ENCODE peak calls at places on chromosomes 5 and 9, in seven cellular contexts. One of them, this sample, is unnamed.

GRCh38 chr5:32130865-32131264 is 43.3 kb downstream of the GOLPH3 start:
- DNase-seq in body of pancreas: no peak
- DNase-seq in fibroblast of the aortic adventitia: no peak
- DNase-seq in Peyer's patch: no peak
- DNase-seq in cardiac fibroblast: no peak
- DNase-seq in upper lobe of right lung: no peak
- DNase-seq in HepG2: no peak
- DNase-seq in this sample: no peak

GRCh38 chr5:167899490-167899889 is 392.0 kb upstream of the WWC1 start:
- DNase-seq in upper lobe of right lung: no peak
- DNase-seq in fibroblast of the aortic adventitia: no peak
- DNase-seq in HepG2: no peak
- DNase-seq in cardiac fibroblast: peak; percentile 50
- DNase-seq in body of pancreas: no peak
- DNase-seq in Peyer's patch: no peak
- DNase-seq in this sample: peak; percentile 73

GRCh38 chr5:25568294-25568693 is 923.5 kb upstream of the CDH10 start:
- DNase-seq in Peyer's patch: no peak
- DNase-seq in cardiac fibroblast: no peak
- DNase-seq in upper lobe of right lung: no peak
- DNase-seq in fibroblast of the aortic adventitia: no peak
- DNase-seq in body of pancreas: no peak
- DNase-seq in HepG2: no peak
- DNase-seq in this sample: no peak

GRCh38 chr5:82156876-82157275 is 121.3 kb downstream of the RPS23 start:
- DNase-seq in fibroblast of the aortic adventitia: no peak
- DNase-seq in body of pancreas: no peak
- DNase-seq in cardiac fibroblast: no peak
- DNase-seq in upper lobe of right lung: no peak
- DNase-seq in Peyer's patch: no peak
- DNase-seq in HepG2: no peak
- DNase-seq in this sample: no peak

GRCh38 chr9:16712800-16713199 is 157.7 kb downstream of the BNC2 start:
- DNase-seq in Peyer's patch: no peak
- DNase-seq in cardiac fibroblast: no peak
- DNase-seq in body of pancreas: no peak
- DNase-seq in upper lobe of right lung: no peak
- DNase-seq in HepG2: no peak
- DNase-seq in fibroblast of the aortic adventitia: no peak
- DNase-seq in this sample: no peak

GRCh38 chr5:58261605-58262004 is 198.3 kb downstream of the PLK2 start:
- DNase-seq in Peyer's patch: no peak
- DNase-seq in fibroblast of the aortic adventitia: peak; percentile 94
- DNase-seq in HepG2: no peak
- DNase-seq in cardiac fibroblast: peak; percentile 86
- DNase-seq in upper lobe of right lung: no peak
- DNase-seq in body of pancreas: no peak
- DNase-seq in this sample: no peak

GRCh38 chr9:37582548-37583157 is 6.5 kb upstream of the FBXO10 start:
- DNase-seq in body of pancreas: no peak
- DNase-seq in cardiac fibroblast: peak; percentile 85
- DNase-seq in fibroblast of the aortic adventitia: peak; percentile 85
- DNase-seq in Peyer's patch: no peak
- DNase-seq in HepG2: peak; percentile 40
- DNase-seq in upper lobe of right lung: no peak
- DNase-seq in this sample: peak; percentile 78

GRCh38 chr5:154654484-154655375 is 100.4 kb upstream of the LARP1 start:
- DNase-seq in Peyer's patch: no peak
- DNase-seq in fibroblast of the aortic adventitia: peak; percentile 43
- DNase-seq in upper lobe of right lung: peak; percentile 13
- DNase-seq in HepG2: no peak
- DNase-seq in body of pancreas: no peak
- DNase-seq in cardiac fibroblast: peak; percentile 49
- DNase-seq in this sample: no peak

GRCh38 chr5:158485604-158486081 is 614.1 kb downstream of the EBF1 start:
- DNase-seq in cardiac fibroblast: no peak
- DNase-seq in Peyer's patch: no peak
- DNase-seq in fibroblast of the aortic adventitia: peak; percentile 60
- DNase-seq in HepG2: no peak
- DNase-seq in body of pancreas: no peak
- DNase-seq in upper lobe of right lung: no peak
- DNase-seq in this sample: no peak

GRCh38 chr9:89366711-89367110 is 48.4 kb downstream of the SECISBP2 start:
- DNase-seq in Peyer's patch: peak; percentile 14
- DNase-seq in upper lobe of right lung: no peak
- DNase-seq in cardiac fibroblast: no peak
- DNase-seq in HepG2: no peak
- DNase-seq in body of pancreas: no peak
- DNase-seq in fibroblast of the aortic adventitia: no peak
- DNase-seq in this sample: no peak

GRCh38 chr5:62343428-62343827 is 37.4 kb downstream of the KIF2A start:
- DNase-seq in HepG2: no peak
- DNase-seq in Peyer's patch: no peak
- DNase-seq in body of pancreas: no peak
- DNase-seq in fibroblast of the aortic adventitia: peak; percentile 32
- DNase-seq in upper lobe of right lung: no peak
- DNase-seq in cardiac fibroblast: peak; percentile 14
- DNase-seq in this sample: no peak

GRCh38 chr9:108477538-108478006 is 378.2 kb downstream of the ACTL7B start:
- DNase-seq in fibroblast of the aortic adventitia: peak; percentile 88
- DNase-seq in cardiac fibroblast: peak; percentile 79
- DNase-seq in HepG2: peak; percentile 32
- DNase-seq in upper lobe of right lung: no peak
- DNase-seq in body of pancreas: no peak
- DNase-seq in Peyer's patch: peak; percentile 61
- DNase-seq in this sample: peak; percentile 79

GRCh38 chr5:103541114-103541513 is 21.5 kb downstream of the NUDT12 start:
- DNase-seq in body of pancreas: no peak
- DNase-seq in upper lobe of right lung: no peak
- DNase-seq in fibroblast of the aortic adventitia: no peak
- DNase-seq in cardiac fibroblast: no peak
- DNase-seq in Peyer's patch: no peak
- DNase-seq in HepG2: no peak
- DNase-seq in this sample: no peak

GRCh38 chr5:121503111-121503840 is 348.4 kb upstream of the FTMT start:
- DNase-seq in fibroblast of the aortic adventitia: no peak
- DNase-seq in upper lobe of right lung: no peak
- DNase-seq in body of pancreas: peak; percentile 59
- DNase-seq in HepG2: peak; percentile 13
- DNase-seq in cardiac fibroblast: peak; percentile 2
- DNase-seq in Peyer's patch: peak; percentile 45
- DNase-seq in this sample: peak; percentile 4

GRCh38 chr9:72205513-72205912 is 56.3 kb downstream of the GDA start:
- DNase-seq in cardiac fibroblast: no peak
- DNase-seq in Peyer's patch: no peak
- DNase-seq in fibroblast of the aortic adventitia: peak; percentile 0
- DNase-seq in upper lobe of right lung: no peak
- DNase-seq in HepG2: no peak
- DNase-seq in body of pancreas: peak; percentile 55
- DNase-seq in this sample: no peak

GRCh38 chr5:31047621-31048020 is 145.9 kb upstream of the CDH6 start:
- DNase-seq in fibroblast of the aortic adventitia: peak; percentile 49
- DNase-seq in cardiac fibroblast: peak; percentile 59
- DNase-seq in upper lobe of right lung: no peak
- DNase-seq in Peyer's patch: no peak
- DNase-seq in HepG2: no peak
- DNase-seq in body of pancreas: no peak
- DNase-seq in this sample: no peak

GRCh38 chr9:77291714-77292113 is 114.4 kb downstream of the VPS13A start:
- DNase-seq in body of pancreas: no peak
- DNase-seq in upper lobe of right lung: no peak
- DNase-seq in fibroblast of the aortic adventitia: no peak
- DNase-seq in cardiac fibroblast: peak; percentile 31
- DNase-seq in Peyer's patch: no peak
- DNase-seq in HepG2: peak; percentile 9
- DNase-seq in this sample: no peak
- TF ChIP-seq CTCF in body of pancreas: no peak
- TF ChIP-seq CTCF in upper lobe of right lung: peak; percentile 32
- TF ChIP-seq CTCF in fibroblast of the aortic adventitia: peak; percentile 48
- TF ChIP-seq CTCF in cardiac fibroblast: peak; percentile 56
- TF ChIP-seq CTCF in Peyer's patch: no peak
- TF ChIP-seq CTCF in HepG2: peak; percentile 19
- TF ChIP-seq CTCF in this sample: peak; percentile 52

GRCh38 chr5:169416583-169417196 is 115.8 kb upstream of the SLIT3 start:
- DNase-seq in cardiac fibroblast: peak; percentile 90
- DNase-seq in fibroblast of the aortic adventitia: peak; percentile 95
- DNase-seq in body of pancreas: peak; percentile 41
- DNase-seq in Peyer's patch: peak; percentile 51
- DNase-seq in HepG2: no peak
- DNase-seq in upper lobe of right lung: no peak
- DNase-seq in this sample: peak; percentile 66
- H3K4me3 ChIP-seq in cardiac fibroblast: no peak overlapping the region
- H3K4me3 ChIP-seq in fibroblast of the aortic adventitia: no peak overlapping the region
- H3K4me3 ChIP-seq in body of pancreas: no peak overlapping the region
- H3K4me3 ChIP-seq in Peyer's patch: no peak overlapping the region
- H3K4me3 ChIP-seq in HepG2: no peak overlapping the region
- H3K4me3 ChIP-seq in upper lobe of right lung: no peak overlapping the region
- H3K4me3 ChIP-seq in this sample: no peak overlapping the region

DNA sequence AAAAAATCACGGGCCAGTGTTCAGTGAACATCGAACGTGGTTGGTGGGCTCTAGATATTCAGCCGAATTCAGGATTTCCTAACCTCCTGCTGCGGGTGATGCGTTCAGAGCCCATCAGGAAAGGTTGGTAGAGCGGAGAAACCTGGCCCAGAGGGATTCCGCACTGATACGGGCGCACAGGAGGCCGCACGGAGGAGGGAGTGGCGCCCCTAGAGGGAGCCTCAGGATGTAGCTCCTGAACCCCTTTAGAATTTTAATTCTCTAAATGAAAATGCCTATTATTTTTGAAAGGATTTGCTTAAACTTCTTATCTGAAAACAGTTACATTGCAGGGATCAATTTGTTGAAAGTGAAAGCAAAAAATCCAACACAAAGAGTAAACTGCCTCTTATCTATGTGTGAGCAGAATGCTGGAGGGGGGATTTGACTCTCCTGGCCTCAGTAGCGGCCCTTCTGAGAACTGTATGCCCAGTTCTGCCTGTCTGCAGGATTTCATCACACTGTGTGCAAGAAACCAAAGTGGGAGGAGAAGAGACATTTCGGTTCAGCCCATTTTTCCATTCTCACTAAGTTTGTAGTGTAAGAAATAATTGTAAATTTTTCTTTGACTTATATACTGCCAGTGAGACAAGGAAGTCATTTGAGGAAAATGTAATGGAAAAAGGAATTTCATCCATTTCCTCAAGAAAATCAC is 75.9 kb downstream of the TENT4A start:
- DNase-seq in body of pancreas: no peak
- DNase-seq in fibroblast of the aortic adventitia: peak; percentile 36
- DNase-seq in Peyer's patch: no peak
- DNase-seq in HepG2: no peak
- DNase-seq in cardiac fibroblast: peak; percentile 54
- DNase-seq in upper lobe of right lung: no peak
- DNase-seq in this sample: no peak
- TF ChIP-seq CTCF in body of pancreas: no peak
- TF ChIP-seq CTCF in fibroblast of the aortic adventitia: peak; percentile 32
- TF ChIP-seq CTCF in Peyer's patch: no peak
- TF ChIP-seq CTCF in HepG2: no peak
- TF ChIP-seq CTCF in cardiac fibroblast: no peak
- TF ChIP-seq CTCF in upper lobe of right lung: no peak
- TF ChIP-seq CTCF in this sample: no peak

GRCh38 chr5:60710362-60710761 is 10.4 kb upstream of the DEPDC1B start:
- DNase-seq in body of pancreas: no peak
- DNase-seq in fibroblast of the aortic adventitia: no peak
- DNase-seq in Peyer's patch: no peak
- DNase-seq in HepG2: peak; percentile 30
- DNase-seq in cardiac fibroblast: no peak
- DNase-seq in upper lobe of right lung: no peak
- DNase-seq in this sample: no peak

GRCh38 chr5:60718186-60718892 is 18.4 kb upstream of the DEPDC1B start:
- DNase-seq in fibroblast of the aortic adventitia: no peak
- DNase-seq in cardiac fibroblast: no peak
- DNase-seq in body of pancreas: no peak
- DNase-seq in upper lobe of right lung: no peak
- DNase-seq in HepG2: no peak
- DNase-seq in Peyer's patch: no peak
- DNase-seq in this sample: no peak

GRCh38 chr5:60712950-60713349 is 13.0 kb upstream of the DEPDC1B start:
- DNase-seq in cardiac fibroblast: no peak
- DNase-seq in HepG2: no peak
- DNase-seq in body of pancreas: no peak
- DNase-seq in Peyer's patch: no peak
- DNase-seq in fibroblast of the aortic adventitia: no peak
- DNase-seq in upper lobe of right lung: no peak
- DNase-seq in this sample: no peak
- H3K4me3 ChIP-seq in cardiac fibroblast: no peak overlapping the region
- H3K4me3 ChIP-seq in HepG2: no peak overlapping the region
- H3K4me3 ChIP-seq in body of pancreas: no peak overlapping the region
- H3K4me3 ChIP-seq in Peyer's patch: no peak overlapping the region
- H3K4me3 ChIP-seq in fibroblast of the aortic adventitia: no peak overlapping the region
- H3K4me3 ChIP-seq in upper lobe of right lung: no peak overlapping the region
- H3K4me3 ChIP-seq in this sample: no peak overlapping the region

GRCh38 chr5:159522841-159523240 is 192.6 kb upstream of the IL12B start:
- DNase-seq in fibroblast of the aortic adventitia: no peak
- DNase-seq in Peyer's patch: no peak
- DNase-seq in HepG2: no peak
- DNase-seq in body of pancreas: no peak
- DNase-seq in cardiac fibroblast: no peak
- DNase-seq in upper lobe of right lung: no peak
- DNase-seq in this sample: no peak

GRCh38 chr5:159527546-159527945 is 197.3 kb upstream of the IL12B start:
- DNase-seq in fibroblast of the aortic adventitia: no peak
- DNase-seq in HepG2: no peak
- DNase-seq in cardiac fibroblast: no peak
- DNase-seq in Peyer's patch: no peak
- DNase-seq in upper lobe of right lung: no peak
- DNase-seq in body of pancreas: no peak
- DNase-seq in this sample: no peak

GRCh38 chr5:159519365-159519764 is 189.1 kb upstream of the IL12B start:
- DNase-seq in upper lobe of right lung: no peak
- DNase-seq in HepG2: no peak
- DNase-seq in fibroblast of the aortic adventitia: peak; percentile 21
- DNase-seq in cardiac fibroblast: no peak
- DNase-seq in Peyer's patch: no peak
- DNase-seq in body of pancreas: no peak
- DNase-seq in this sample: no peak

DNA sequence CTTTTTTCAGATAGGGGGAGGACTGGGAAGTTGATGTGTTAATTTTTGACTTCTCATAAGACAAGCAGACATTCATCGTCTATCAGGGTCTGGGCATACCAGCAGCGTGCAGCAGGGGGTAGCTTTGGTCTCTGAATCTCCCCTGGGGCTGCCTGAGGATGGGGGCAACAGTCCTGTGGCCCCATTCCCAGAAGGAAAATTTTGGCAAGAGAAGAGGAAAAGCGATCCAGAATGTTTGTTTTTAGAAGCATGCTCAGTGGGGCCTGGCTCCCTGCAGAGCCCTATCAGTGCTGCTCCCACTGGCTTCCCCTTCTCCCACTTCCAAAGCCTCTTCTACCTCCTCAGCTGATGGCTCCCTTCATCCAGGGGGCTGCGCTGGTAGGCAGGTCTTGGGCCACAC is 194.8 kb upstream of the IL12B start:
- DNase-seq in body of pancreas: no peak
- DNase-seq in cardiac fibroblast: peak; percentile 68
- DNase-seq in HepG2: no peak
- DNase-seq in upper lobe of right lung: no peak
- DNase-seq in Peyer's patch: no peak
- DNase-seq in fibroblast of the aortic adventitia: peak; percentile 59
- DNase-seq in this sample: peak; percentile 42
- TF ChIP-seq CTCF in body of pancreas: no peak
- TF ChIP-seq CTCF in cardiac fibroblast: no peak
- TF ChIP-seq CTCF in HepG2: no peak
- TF ChIP-seq CTCF in upper lobe of right lung: peak; percentile 6
- TF ChIP-seq CTCF in Peyer's patch: no peak
- TF ChIP-seq CTCF in fibroblast of the aortic adventitia: no peak
- TF ChIP-seq CTCF in this sample: peak; percentile 24

GRCh38 chr5:126000533-126000932 is 422.7 kb upstream of the GRAMD2B start:
- DNase-seq in upper lobe of right lung: no peak
- DNase-seq in body of pancreas: no peak
- DNase-seq in fibroblast of the aortic adventitia: no peak
- DNase-seq in cardiac fibroblast: no peak
- DNase-seq in HepG2: no peak
- DNase-seq in Peyer's patch: no peak
- DNase-seq in this sample: peak; percentile 27
- H3K4me3 ChIP-seq in upper lobe of right lung: no peak overlapping the region
- H3K4me3 ChIP-seq in body of pancreas: no peak overlapping the region
- H3K4me3 ChIP-seq in fibroblast of the aortic adventitia: no peak overlapping the region
- H3K4me3 ChIP-seq in cardiac fibroblast: no peak overlapping the region
- H3K4me3 ChIP-seq in HepG2: no peak overlapping the region
- H3K4me3 ChIP-seq in Peyer's patch: no peak overlapping the region
- H3K4me3 ChIP-seq in this sample: no peak overlapping the region